ENCODE peak calls at places on chromosomes 2 and 18, in seven cellular contexts. F, J, G, L, K, C and W are unnamed samples.

GRCh38 chr2:179263460-179264237 is 983 bp downstream of the SESTD1 start:
- DNase-seq in G (peak), K (no peak), F (peak), C (no peak), J (peak), L (peak), W (peak)

GRCh38 chr2:11102956-11103860 is 52.1 kb upstream of the SLC66A3 start:
- DNase-seq in J (no peak), C (no peak), F (no peak), K (no peak), G (no peak), L (no peak), W (no peak)

GRCh38 chr2:88069117-88069516 is 1.5 kb downstream of the SMYD1 start:
- DNase-seq in K (no peak), F (no peak), C (no peak), J (no peak), G (no peak), L (no peak), W (no peak)

GRCh38 chr18:56575819-56576663 is 62.4 kb downstream of the TXNL1 start:
- DNase-seq in L (peak), J (no peak), G (no peak), K (no peak), C (no peak), F (peak), W (no peak)

GRCh38 chr2:173568054-173568453 is 213.4 kb downstream of the CDCA7 start:
- DNase-seq in G (peak), C (no peak), K (no peak), J (no peak), L (no peak), F (peak), W (no peak)

GRCh38 chr18:55838841-55839240 is 250.8 kb upstream of the TCF4 start:
- DNase-seq in G (no peak), J (no peak), C (no peak), F (peak), K (no peak), L (peak), W (no peak)

GRCh38 chr18:54888933-54889332 is 60.7 kb downstream of the RAB27B start:
- DNase-seq in F (peak), C (no peak), J (no peak), K (no peak), L (peak), G (no peak), W (no peak)

GRCh38 chr2:188016917-188017316 is 274.8 kb upstream of the GULP1 start:
- DNase-seq in F (no peak), K (no peak), G (no peak), C (no peak), J (no peak), L (no peak), W (no peak)

GRCh38 chr2:19363474-19363778 is 5.0 kb upstream of the OSR1 start:
- DNase-seq in J (peak), K (no peak), F (peak), G (no peak), L (no peak), C (no peak), W (no peak)

GRCh38 chr2:217800433-217801114 is 202.2 kb downstream of the TNS1 start:
- DNase-seq in K (no peak), G (no peak), J (no peak), L (no peak), C (no peak), F (no peak), W (no peak)

GRCh38 chr2:10297950-10298349 is 4.8 kb upstream of the HPCAL1 start:
- DNase-seq in J (no peak), K (peak), C (peak), L (peak), F (peak), G (no peak), W (no peak)

GRCh38 chr18:72848534-72849237 is 19.1 kb downstream of the NETO1 start:
- DNase-seq in G (no peak), C (no peak), L (peak), K (no peak), F (no peak), J (no peak), W (no peak)

GRCh38 chr2:178498137-178498536 is 17.9 kb downstream of the PLEKHA3 start:
- DNase-seq in L (no peak), C (no peak), J (no peak), K (no peak), F (no peak), G (no peak), W (no peak)

GRCh38 chr2:98500561-98500960 is 55.9 kb downstream of the INPP4A start:
- DNase-seq in G (no peak), L (no peak), K (no peak), F (no peak), J (no peak), C (no peak), W (no peak)

GRCh38 chr2:74457129-74457548 is 1.1 kb upstream of the WBP1 start:
- DNase-seq in C (no peak), K (no peak), L (peak), G (no peak), J (no peak), F (no peak), W (no peak)

GRCh38 chr2:23460228-23460627 is 75.2 kb downstream of the KLHL29 start:
- DNase-seq in L (peak), J (no peak), C (no peak), K (no peak), G (no peak), F (peak), W (no peak)

GRCh38 chr18:11096411-11096810 is 53.0 kb downstream of the PIEZO2 start:
- DNase-seq in C (no peak), F (peak), J (no peak), L (no peak), G (no peak), K (no peak), W (no peak)

GRCh38 chr18:79356435-79356834 is 39.3 kb upstream of the NFATC1 start:
- DNase-seq in L (no peak), C (no peak), J (no peak), G (no peak), K (no peak), F (no peak), W (no peak)

GRCh38 chr2:3805120-3805519 is 101.7 kb downstream of the DCDC2C start:
- DNase-seq in F (no peak), C (no peak), L (no peak), K (no peak), J (no peak), G (peak), W (no peak)

GRCh38 chr2:160293401-160293911 is 93.4 kb upstream of the ITGB6 start:
- DNase-seq in K (no peak), G (no peak), J (no peak), C (peak), L (peak), F (peak), W (no peak)

GRCh38 chr18:48446582-48447225 is 37.5 kb upstream of the ZBTB7C start:
- DNase-seq in G (peak), L (peak), C (no peak), F (peak), J (peak), K (peak), W (peak)
- TF ChIP-seq CTCF in G (peak), L (peak), C (peak), F (peak), J (peak), K (no peak), W (peak)

GRCh38 chr2:113227290-113227689 is 51.4 kb downstream of the PAX8 start:
- DNase-seq in K (no peak), F (no peak), L (no peak), C (no peak), G (no peak), J (no peak), W (no peak)
- TF ChIP-seq CTCF in K (no peak), F (peak), L (no peak), C (no peak), G (no peak), J (no peak), W (no peak)

DNA sequence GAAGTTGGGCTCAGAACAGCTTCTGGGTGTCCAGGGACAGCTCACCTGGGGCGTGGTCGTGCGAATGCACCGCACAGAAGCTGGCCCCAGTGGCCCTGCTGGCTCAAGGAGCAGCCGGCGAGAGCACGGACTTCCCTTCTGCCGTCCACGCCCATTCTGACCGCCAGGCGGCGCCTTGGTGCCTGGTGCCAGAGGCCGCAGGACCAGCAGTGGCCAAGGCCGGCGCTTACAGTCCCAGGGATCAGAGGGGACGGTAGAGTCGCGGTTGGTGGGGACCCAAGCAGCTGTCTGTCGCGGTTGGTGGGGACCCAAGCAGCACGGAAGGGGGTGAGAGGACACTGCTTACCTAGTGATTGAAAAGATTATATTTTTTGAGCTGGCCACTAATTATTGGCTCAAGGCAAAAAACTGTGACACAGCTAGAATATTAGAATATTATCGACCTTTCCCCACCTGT is 25.7 kb downstream of the NPPC start:
- DNase-seq in F (peak), K (peak), C (no peak), L (peak), J (peak), G (peak), W (peak)
- TF ChIP-seq CTCF in F (peak), K (peak), C (peak), L (peak), J (peak), G (peak), W (peak)

GRCh38 chr2:108621087-108621559 is 86.9 kb downstream of the LIMS1 start:
- DNase-seq in C (no peak), G (peak), K (peak), F (no peak), L (peak), J (peak), W (peak)
- TF ChIP-seq CTCF in C (no peak), G (no peak), K (no peak), F (no peak), L (no peak), J (no peak), W (no peak)